ENCODE peak calls at places on chromosomes 2 and 18, in nine cellular contexts. One of them, this sample, is unnamed.

GRCh38 chr18:42635378-42636048 is 480.0 kb downstream of the RIT2 start:
- DNase-seq in activated CD4-positive, alpha-beta T cell treated with anti-CD3 and anti-CD28 coated beads for 36 hours: no peak
- DNase-seq in left cardiac atrium: no peak
- DNase-seq in MV-4-11: peak
- DNase-seq in NCI-H1417: no peak
- DNase-seq in smooth muscle cell of the brain vasculature: no peak
- DNase-seq in activated effector memory CD4-positive, alpha-beta T cell treated with anti-CD3 and anti-CD28 coated beads, Interleukin-2, amount 50 U/mL, for 16 hours: no peak
- DNase-seq in SJSA1: no peak
- DNase-seq in kidney glomerular epithelial cell: no peak
- DNase-seq in this sample: no peak

GRCh38 chr2:120516323-120517314 is 170.7 kb downstream of the INHBB start:
- DNase-seq in left cardiac atrium: no peak
- DNase-seq in activated CD4-positive, alpha-beta T cell treated with anti-CD3 and anti-CD28 coated beads for 36 hours: no peak
- DNase-seq in smooth muscle cell of the brain vasculature: no peak
- DNase-seq in activated effector memory CD4-positive, alpha-beta T cell treated with anti-CD3 and anti-CD28 coated beads, Interleukin-2, amount 50 U/mL, for 16 hours: no peak
- DNase-seq in NCI-H1417: no peak
- DNase-seq in kidney glomerular epithelial cell: no peak
- DNase-seq in MV-4-11: no peak
- DNase-seq in SJSA1: no peak
- DNase-seq in this sample: no peak

GRCh38 chr2:25920326-25920725 is 42.0 kb upstream of the ASXL2 start:
- DNase-seq in left cardiac atrium: no peak
- DNase-seq in NCI-H1417: no peak
- DNase-seq in MV-4-11: no peak
- DNase-seq in smooth muscle cell of the brain vasculature: peak
- DNase-seq in kidney glomerular epithelial cell: no peak
- DNase-seq in activated effector memory CD4-positive, alpha-beta T cell treated with anti-CD3 and anti-CD28 coated beads, Interleukin-2, amount 50 U/mL, for 16 hours: no peak
- DNase-seq in SJSA1: peak
- DNase-seq in activated CD4-positive, alpha-beta T cell treated with anti-CD3 and anti-CD28 coated beads for 36 hours: no peak
- DNase-seq in this sample: no peak

GRCh38 chr18:6624271-6624670 is 105.2 kb upstream of the ARHGAP28 start:
- DNase-seq in activated effector memory CD4-positive, alpha-beta T cell treated with anti-CD3 and anti-CD28 coated beads, Interleukin-2, amount 50 U/mL, for 16 hours: no peak
- DNase-seq in NCI-H1417: no peak
- DNase-seq in smooth muscle cell of the brain vasculature: no peak
- DNase-seq in kidney glomerular epithelial cell: peak
- DNase-seq in left cardiac atrium: no peak
- DNase-seq in SJSA1: no peak
- DNase-seq in activated CD4-positive, alpha-beta T cell treated with anti-CD3 and anti-CD28 coated beads for 36 hours: no peak
- DNase-seq in MV-4-11: no peak
- DNase-seq in this sample: no peak

GRCh38 chr2:237485304-237485703 is 1.7 kb upstream of the MLPH start:
- DNase-seq in NCI-H1417: peak
- DNase-seq in left cardiac atrium: no peak
- DNase-seq in SJSA1: no peak
- DNase-seq in kidney glomerular epithelial cell: peak
- DNase-seq in smooth muscle cell of the brain vasculature: no peak
- DNase-seq in activated CD4-positive, alpha-beta T cell treated with anti-CD3 and anti-CD28 coated beads for 36 hours: no peak
- DNase-seq in MV-4-11: no peak
- DNase-seq in activated effector memory CD4-positive, alpha-beta T cell treated with anti-CD3 and anti-CD28 coated beads, Interleukin-2, amount 50 U/mL, for 16 hours: no peak
- DNase-seq in this sample: no peak

GRCh38 chr2:98212291-98212690 is 125.3 kb downstream of the VWA3B start:
- DNase-seq in smooth muscle cell of the brain vasculature: no peak
- DNase-seq in activated CD4-positive, alpha-beta T cell treated with anti-CD3 and anti-CD28 coated beads for 36 hours: no peak
- DNase-seq in activated effector memory CD4-positive, alpha-beta T cell treated with anti-CD3 and anti-CD28 coated beads, Interleukin-2, amount 50 U/mL, for 16 hours: no peak
- DNase-seq in kidney glomerular epithelial cell: no peak
- DNase-seq in SJSA1: no peak
- DNase-seq in NCI-H1417: peak
- DNase-seq in MV-4-11: no peak
- DNase-seq in left cardiac atrium: no peak
- DNase-seq in this sample: no peak

GRCh38 chr2:85707304-85707703 is 13.1 kb downstream of the GNLY start:
- DNase-seq in activated effector memory CD4-positive, alpha-beta T cell treated with anti-CD3 and anti-CD28 coated beads, Interleukin-2, amount 50 U/mL, for 16 hours: peak
- DNase-seq in left cardiac atrium: no peak
- DNase-seq in kidney glomerular epithelial cell: peak
- DNase-seq in NCI-H1417: peak
- DNase-seq in smooth muscle cell of the brain vasculature: peak
- DNase-seq in MV-4-11: peak
- DNase-seq in SJSA1: peak
- DNase-seq in activated CD4-positive, alpha-beta T cell treated with anti-CD3 and anti-CD28 coated beads for 36 hours: peak
- DNase-seq in this sample: peak

GRCh38 chr2:152383702-152384101 is 48.7 kb downstream of the FMNL2 start:
- DNase-seq in kidney glomerular epithelial cell: no peak
- DNase-seq in activated CD4-positive, alpha-beta T cell treated with anti-CD3 and anti-CD28 coated beads for 36 hours: no peak
- DNase-seq in smooth muscle cell of the brain vasculature: no peak
- DNase-seq in activated effector memory CD4-positive, alpha-beta T cell treated with anti-CD3 and anti-CD28 coated beads, Interleukin-2, amount 50 U/mL, for 16 hours: no peak
- DNase-seq in MV-4-11: no peak
- DNase-seq in NCI-H1417: no peak
- DNase-seq in left cardiac atrium: no peak
- DNase-seq in SJSA1: no peak
- DNase-seq in this sample: no peak

GRCh38 chr2:212536385-212537310 is 2.0 kb downstream of the ERBB4 start:
- DNase-seq in NCI-H1417: peak
- DNase-seq in left cardiac atrium: peak
- DNase-seq in smooth muscle cell of the brain vasculature: no peak
- DNase-seq in MV-4-11: no peak
- DNase-seq in activated CD4-positive, alpha-beta T cell treated with anti-CD3 and anti-CD28 coated beads for 36 hours: peak
- DNase-seq in SJSA1: no peak
- DNase-seq in kidney glomerular epithelial cell: peak
- DNase-seq in activated effector memory CD4-positive, alpha-beta T cell treated with anti-CD3 and anti-CD28 coated beads, Interleukin-2, amount 50 U/mL, for 16 hours: no peak
- DNase-seq in this sample: no peak

GRCh38 chr2:101520246-101520645 is 45.3 kb upstream of the RFX8 start:
- DNase-seq in smooth muscle cell of the brain vasculature: no peak
- DNase-seq in left cardiac atrium: no peak
- DNase-seq in MV-4-11: peak
- DNase-seq in NCI-H1417: no peak
- DNase-seq in SJSA1: no peak
- DNase-seq in kidney glomerular epithelial cell: peak
- DNase-seq in activated effector memory CD4-positive, alpha-beta T cell treated with anti-CD3 and anti-CD28 coated beads, Interleukin-2, amount 50 U/mL, for 16 hours: no peak
- DNase-seq in activated CD4-positive, alpha-beta T cell treated with anti-CD3 and anti-CD28 coated beads for 36 hours: no peak
- DNase-seq in this sample: no peak

GRCh38 chr2:189049709-189050108 is 75.5 kb downstream of the COL3A1 start:
- DNase-seq in smooth muscle cell of the brain vasculature: no peak
- DNase-seq in left cardiac atrium: no peak
- DNase-seq in activated CD4-positive, alpha-beta T cell treated with anti-CD3 and anti-CD28 coated beads for 36 hours: no peak
- DNase-seq in SJSA1: no peak
- DNase-seq in activated effector memory CD4-positive, alpha-beta T cell treated with anti-CD3 and anti-CD28 coated beads, Interleukin-2, amount 50 U/mL, for 16 hours: no peak
- DNase-seq in MV-4-11: no peak
- DNase-seq in kidney glomerular epithelial cell: no peak
- DNase-seq in NCI-H1417: no peak
- DNase-seq in this sample: no peak

GRCh38 chr18:39345321-39345720 is 1779.7 kb upstream of the CELF4 start:
- DNase-seq in left cardiac atrium: no peak
- DNase-seq in SJSA1: no peak
- DNase-seq in MV-4-11: no peak
- DNase-seq in smooth muscle cell of the brain vasculature: no peak
- DNase-seq in activated effector memory CD4-positive, alpha-beta T cell treated with anti-CD3 and anti-CD28 coated beads, Interleukin-2, amount 50 U/mL, for 16 hours: no peak
- DNase-seq in NCI-H1417: peak
- DNase-seq in activated CD4-positive, alpha-beta T cell treated with anti-CD3 and anti-CD28 coated beads for 36 hours: no peak
- DNase-seq in kidney glomerular epithelial cell: no peak
- DNase-seq in this sample: no peak

GRCh38 chr2:43051316-43051715 is 175.1 kb downstream of the ZFP36L2 start:
- DNase-seq in activated effector memory CD4-positive, alpha-beta T cell treated with anti-CD3 and anti-CD28 coated beads, Interleukin-2, amount 50 U/mL, for 16 hours: no peak
- DNase-seq in NCI-H1417: no peak
- DNase-seq in SJSA1: peak
- DNase-seq in kidney glomerular epithelial cell: peak
- DNase-seq in left cardiac atrium: peak
- DNase-seq in smooth muscle cell of the brain vasculature: no peak
- DNase-seq in activated CD4-positive, alpha-beta T cell treated with anti-CD3 and anti-CD28 coated beads for 36 hours: peak
- DNase-seq in MV-4-11: no peak
- DNase-seq in this sample: peak

GRCh38 chr2:27085062-27085669 is 1.4 kb upstream of the KHK start:
- DNase-seq in smooth muscle cell of the brain vasculature: no peak
- DNase-seq in SJSA1: no peak
- DNase-seq in kidney glomerular epithelial cell: no peak
- DNase-seq in MV-4-11: no peak
- DNase-seq in left cardiac atrium: no peak
- DNase-seq in NCI-H1417: no peak
- DNase-seq in activated effector memory CD4-positive, alpha-beta T cell treated with anti-CD3 and anti-CD28 coated beads, Interleukin-2, amount 50 U/mL, for 16 hours: no peak
- DNase-seq in activated CD4-positive, alpha-beta T cell treated with anti-CD3 and anti-CD28 coated beads for 36 hours: no peak
- DNase-seq in this sample: no peak

GRCh38 chr18:78777992-78778391 is 201.6 kb upstream of the SALL3 start:
- DNase-seq in smooth muscle cell of the brain vasculature: no peak
- DNase-seq in left cardiac atrium: no peak
- DNase-seq in activated CD4-positive, alpha-beta T cell treated with anti-CD3 and anti-CD28 coated beads for 36 hours: no peak
- DNase-seq in MV-4-11: no peak
- DNase-seq in NCI-H1417: no peak
- DNase-seq in activated effector memory CD4-positive, alpha-beta T cell treated with anti-CD3 and anti-CD28 coated beads, Interleukin-2, amount 50 U/mL, for 16 hours: no peak
- DNase-seq in SJSA1: peak
- DNase-seq in kidney glomerular epithelial cell: no peak
- DNase-seq in this sample: no peak

GRCh38 chr2:159650574-159650973 is 34.2 kb upstream of the BAZ2B start:
- DNase-seq in activated CD4-positive, alpha-beta T cell treated with anti-CD3 and anti-CD28 coated beads for 36 hours: no peak
- DNase-seq in kidney glomerular epithelial cell: no peak
- DNase-seq in activated effector memory CD4-positive, alpha-beta T cell treated with anti-CD3 and anti-CD28 coated beads, Interleukin-2, amount 50 U/mL, for 16 hours: no peak
- DNase-seq in MV-4-11: peak
- DNase-seq in SJSA1: no peak
- DNase-seq in smooth muscle cell of the brain vasculature: no peak
- DNase-seq in NCI-H1417: peak
- DNase-seq in left cardiac atrium: no peak
- DNase-seq in this sample: no peak

GRCh38 chr2:109660046-109660860 is 46.1 kb downstream of the SOWAHC start:
- DNase-seq in smooth muscle cell of the brain vasculature: no peak
- DNase-seq in left cardiac atrium: no peak
- DNase-seq in kidney glomerular epithelial cell: no peak
- DNase-seq in activated CD4-positive, alpha-beta T cell treated with anti-CD3 and anti-CD28 coated beads for 36 hours: no peak
- DNase-seq in activated effector memory CD4-positive, alpha-beta T cell treated with anti-CD3 and anti-CD28 coated beads, Interleukin-2, amount 50 U/mL, for 16 hours: no peak
- DNase-seq in SJSA1: no peak
- DNase-seq in NCI-H1417: no peak
- DNase-seq in MV-4-11: no peak
- DNase-seq in this sample: no peak

GRCh38 chr2:19256239-19256638 is 102.2 kb downstream of the OSR1 start:
- DNase-seq in kidney glomerular epithelial cell: peak
- DNase-seq in NCI-H1417: no peak
- DNase-seq in activated CD4-positive, alpha-beta T cell treated with anti-CD3 and anti-CD28 coated beads for 36 hours: no peak
- DNase-seq in left cardiac atrium: no peak
- DNase-seq in SJSA1: no peak
- DNase-seq in activated effector memory CD4-positive, alpha-beta T cell treated with anti-CD3 and anti-CD28 coated beads, Interleukin-2, amount 50 U/mL, for 16 hours: no peak
- DNase-seq in MV-4-11: no peak
- DNase-seq in smooth muscle cell of the brain vasculature: peak
- DNase-seq in this sample: no peak

GRCh38 chr2:64017811-64018714 is 1.2 kb downstream of the VPS54 start:
- DNase-seq in left cardiac atrium: no peak
- DNase-seq in activated effector memory CD4-positive, alpha-beta T cell treated with anti-CD3 and anti-CD28 coated beads, Interleukin-2, amount 50 U/mL, for 16 hours: no peak
- DNase-seq in NCI-H1417: peak
- DNase-seq in MV-4-11: peak
- DNase-seq in SJSA1: no peak
- DNase-seq in smooth muscle cell of the brain vasculature: no peak
- DNase-seq in kidney glomerular epithelial cell: peak
- DNase-seq in activated CD4-positive, alpha-beta T cell treated with anti-CD3 and anti-CD28 coated beads for 36 hours: no peak
- DNase-seq in this sample: no peak

GRCh38 chr2:162582357-162582798 is 238.4 kb downstream of the GCA start:
- DNase-seq in NCI-H1417: peak
- DNase-seq in activated CD4-positive, alpha-beta T cell treated with anti-CD3 and anti-CD28 coated beads for 36 hours: no peak
- DNase-seq in SJSA1: no peak
- DNase-seq in left cardiac atrium: no peak
- DNase-seq in smooth muscle cell of the brain vasculature: no peak
- DNase-seq in kidney glomerular epithelial cell: no peak
- DNase-seq in activated effector memory CD4-positive, alpha-beta T cell treated with anti-CD3 and anti-CD28 coated beads, Interleukin-2, amount 50 U/mL, for 16 hours: no peak
- DNase-seq in MV-4-11: no peak
- DNase-seq in this sample: no peak

GRCh38 chr18:76213996-76214395 is 281.0 kb downstream of the ZNF516 start:
- DNase-seq in activated CD4-positive, alpha-beta T cell treated with anti-CD3 and anti-CD28 coated beads for 36 hours: no peak
- DNase-seq in left cardiac atrium: no peak
- DNase-seq in smooth muscle cell of the brain vasculature: no peak
- DNase-seq in SJSA1: no peak
- DNase-seq in activated effector memory CD4-positive, alpha-beta T cell treated with anti-CD3 and anti-CD28 coated beads, Interleukin-2, amount 50 U/mL, for 16 hours: no peak
- DNase-seq in NCI-H1417: peak
- DNase-seq in MV-4-11: no peak
- DNase-seq in kidney glomerular epithelial cell: no peak
- DNase-seq in this sample: no peak

GRCh38 chr2:199588054-199588453 is 130.3 kb upstream of the SATB2 start:
- DNase-seq in MV-4-11: no peak
- DNase-seq in SJSA1: no peak
- DNase-seq in NCI-H1417: no peak
- DNase-seq in activated CD4-positive, alpha-beta T cell treated with anti-CD3 and anti-CD28 coated beads for 36 hours: no peak
- DNase-seq in left cardiac atrium: no peak
- DNase-seq in kidney glomerular epithelial cell: no peak
- DNase-seq in smooth muscle cell of the brain vasculature: no peak
- DNase-seq in activated effector memory CD4-positive, alpha-beta T cell treated with anti-CD3 and anti-CD28 coated beads, Interleukin-2, amount 50 U/mL, for 16 hours: no peak
- DNase-seq in this sample: no peak

GRCh38 chr2:105712981-105713596 is 31.6 kb upstream of the NCK2 start:
- DNase-seq in activated effector memory CD4-positive, alpha-beta T cell treated with anti-CD3 and anti-CD28 coated beads, Interleukin-2, amount 50 U/mL, for 16 hours: no peak
- DNase-seq in SJSA1: no peak
- DNase-seq in left cardiac atrium: no peak
- DNase-seq in smooth muscle cell of the brain vasculature: no peak
- DNase-seq in kidney glomerular epithelial cell: peak
- DNase-seq in MV-4-11: peak
- DNase-seq in NCI-H1417: no peak
- DNase-seq in activated CD4-positive, alpha-beta T cell treated with anti-CD3 and anti-CD28 coated beads for 36 hours: no peak
- DNase-seq in this sample: no peak

GRCh38 chr2:113117594-113118262 is 9.7 kb upstream of the IL1RN start:
- DNase-seq in activated effector memory CD4-positive, alpha-beta T cell treated with anti-CD3 and anti-CD28 coated beads, Interleukin-2, amount 50 U/mL, for 16 hours: peak
- DNase-seq in SJSA1: no peak
- DNase-seq in MV-4-11: no peak
- DNase-seq in NCI-H1417: no peak
- DNase-seq in activated CD4-positive, alpha-beta T cell treated with anti-CD3 and anti-CD28 coated beads for 36 hours: peak
- DNase-seq in smooth muscle cell of the brain vasculature: no peak
- DNase-seq in kidney glomerular epithelial cell: no peak
- DNase-seq in left cardiac atrium: peak
- DNase-seq in this sample: no peak

GRCh38 chr2:83899271-83899670 is 559.8 kb downstream of the SUCLG1 start:
- DNase-seq in NCI-H1417: no peak
- DNase-seq in SJSA1: no peak
- DNase-seq in activated CD4-positive, alpha-beta T cell treated with anti-CD3 and anti-CD28 coated beads for 36 hours: no peak
- DNase-seq in smooth muscle cell of the brain vasculature: no peak
- DNase-seq in kidney glomerular epithelial cell: no peak
- DNase-seq in MV-4-11: no peak
- DNase-seq in activated effector memory CD4-positive, alpha-beta T cell treated with anti-CD3 and anti-CD28 coated beads, Interleukin-2, amount 50 U/mL, for 16 hours: no peak
- DNase-seq in left cardiac atrium: no peak
- DNase-seq in this sample: no peak

GRCh38 chr2:234957533-234958135 is 5.8 kb downstream of the SH3BP4 start:
- DNase-seq in activated CD4-positive, alpha-beta T cell treated with anti-CD3 and anti-CD28 coated beads for 36 hours: no peak
- DNase-seq in activated effector memory CD4-positive, alpha-beta T cell treated with anti-CD3 and anti-CD28 coated beads, Interleukin-2, amount 50 U/mL, for 16 hours: peak
- DNase-seq in MV-4-11: no peak
- DNase-seq in smooth muscle cell of the brain vasculature: no peak
- DNase-seq in left cardiac atrium: no peak
- DNase-seq in NCI-H1417: no peak
- DNase-seq in SJSA1: no peak
- DNase-seq in kidney glomerular epithelial cell: no peak
- DNase-seq in this sample: no peak

GRCh38 chr18:48886520-48887293 is 64.1 kb downstream of the SMAD7 start:
- DNase-seq in SJSA1: no peak
- DNase-seq in activated CD4-positive, alpha-beta T cell treated with anti-CD3 and anti-CD28 coated beads for 36 hours: no peak
- DNase-seq in kidney glomerular epithelial cell: no peak
- DNase-seq in NCI-H1417: no peak
- DNase-seq in activated effector memory CD4-positive, alpha-beta T cell treated with anti-CD3 and anti-CD28 coated beads, Interleukin-2, amount 50 U/mL, for 16 hours: peak
- DNase-seq in left cardiac atrium: peak
- DNase-seq in MV-4-11: no peak
- DNase-seq in smooth muscle cell of the brain vasculature: no peak
- DNase-seq in this sample: peak

GRCh38 chr2:152468832-152469692 is 134.1 kb downstream of the FMNL2 start:
- DNase-seq in kidney glomerular epithelial cell: peak
- DNase-seq in MV-4-11: peak
- DNase-seq in activated effector memory CD4-positive, alpha-beta T cell treated with anti-CD3 and anti-CD28 coated beads, Interleukin-2, amount 50 U/mL, for 16 hours: no peak
- DNase-seq in left cardiac atrium: no peak
- DNase-seq in activated CD4-positive, alpha-beta T cell treated with anti-CD3 and anti-CD28 coated beads for 36 hours: no peak
- DNase-seq in NCI-H1417: peak
- DNase-seq in SJSA1: no peak
- DNase-seq in smooth muscle cell of the brain vasculature: no peak
- DNase-seq in this sample: peak

GRCh38 chr2:151933266-151933804 is 105.1 kb upstream of the ARL5A start:
- DNase-seq in activated CD4-positive, alpha-beta T cell treated with anti-CD3 and anti-CD28 coated beads for 36 hours: no peak
- DNase-seq in kidney glomerular epithelial cell: no peak
- DNase-seq in activated effector memory CD4-positive, alpha-beta T cell treated with anti-CD3 and anti-CD28 coated beads, Interleukin-2, amount 50 U/mL, for 16 hours: no peak
- DNase-seq in left cardiac atrium: no peak
- DNase-seq in smooth muscle cell of the brain vasculature: no peak
- DNase-seq in NCI-H1417: no peak
- DNase-seq in MV-4-11: no peak
- DNase-seq in SJSA1: no peak
- DNase-seq in this sample: no peak

GRCh38 chr2:120653871-120654270 is 81.8 kb upstream of the GLI2 start:
- DNase-seq in activated CD4-positive, alpha-beta T cell treated with anti-CD3 and anti-CD28 coated beads for 36 hours: no peak
- DNase-seq in NCI-H1417: no peak
- DNase-seq in kidney glomerular epithelial cell: no peak
- DNase-seq in MV-4-11: no peak
- DNase-seq in activated effector memory CD4-positive, alpha-beta T cell treated with anti-CD3 and anti-CD28 coated beads, Interleukin-2, amount 50 U/mL, for 16 hours: no peak
- DNase-seq in smooth muscle cell of the brain vasculature: no peak
- DNase-seq in SJSA1: peak
- DNase-seq in left cardiac atrium: no peak
- DNase-seq in this sample: no peak

GRCh38 chr2:157424374-157424773 is 19.5 kb downstream of the CYTIP start:
- DNase-seq in kidney glomerular epithelial cell: no peak
- DNase-seq in NCI-H1417: no peak
- DNase-seq in MV-4-11: no peak
- DNase-seq in activated effector memory CD4-positive, alpha-beta T cell treated with anti-CD3 and anti-CD28 coated beads, Interleukin-2, amount 50 U/mL, for 16 hours: no peak
- DNase-seq in SJSA1: no peak
- DNase-seq in activated CD4-positive, alpha-beta T cell treated with anti-CD3 and anti-CD28 coated beads for 36 hours: no peak
- DNase-seq in left cardiac atrium: no peak
- DNase-seq in smooth muscle cell of the brain vasculature: no peak
- DNase-seq in this sample: no peak

This sample was measured in CD14-positive monocyte.